ENCODE peak calls at places on chromosomes 16 and 17, in five cellular contexts. A is fibroblast of mammary gland, M is GM12865, Q is esophagus squamous epithelium, E is heart right ventricle. Y is an unnamed sample.

GRCh38 chr17:49501496-49501895 is 6.4 kb downstream of the NGFR start:
- DNase-seq in M (no peak), Q (no peak), E (no peak), A (no peak), Y (no peak)

GRCh38 chr16:68782198-68783174 is 45.4 kb downstream of the CDH1 start:
- DNase-seq in Q (no peak), M (peak; percentile 94), E (no peak), A (no peak), Y (no peak)

GRCh38 chr16:24858219-24859041 is 12.7 kb downstream of the SLC5A11 start:
- DNase-seq in E (peak; percentile 41), Q (no peak), M (peak; percentile 46), A (peak; percentile 52), Y (peak; percentile 54)

GRCh38 chr16:4591191-4591590 is 23.5 kb downstream of the UBALD1 start:
- DNase-seq in M (no peak), E (no peak), Q (no peak), A (no peak), Y (no peak)

GRCh38 chr17:28317965-28318758 is 838 bp upstream of the TMEM97 start:
- DNase-seq in M (peak; percentile 20), E (no peak), A (no peak), Q (no peak), Y (no peak)

GRCh38 chr16:73058221-73058615 is 10.3 kb upstream of the ZFHX3 start:
- DNase-seq in A (no peak), M (peak; percentile 70), Q (no peak), E (peak; percentile 63), Y (peak; percentile 53)

GRCh38 chr16:50747206-50747956 is 5.5 kb downstream of the CYLD start:
- DNase-seq in Q (no peak), E (no peak), M (peak; percentile 66), A (peak; percentile 27), Y (no peak)

GRCh38 chr16:9706217-9706616 is 476.0 kb downstream of the GRIN2A start:
- DNase-seq in M (no peak), Q (no peak), A (peak; percentile 0), E (no peak), Y (no peak)

GRCh38 chr16:75099738-75100615 is 16.6 kb downstream of the LDHD start:
- DNase-seq in Q (no peak), A (no peak), E (peak; percentile 55), M (peak; percentile 61), Y (no peak)

GRCh38 chr16:4293822-4294457 is 21.1 kb upstream of the TFAP4 start:
- DNase-seq in E (peak; percentile 51), M (no peak), Q (no peak), A (peak; percentile 76), Y (peak; percentile 66)

GRCh38 chr17:81508639-81509047 is 4.0 kb downstream of the ACTG1 start:
- DNase-seq in A (peak; percentile 69), M (peak; percentile 82), E (no peak), Q (no peak), Y (no peak)

GRCh38 chr16:29702307-29702706 is 23.3 kb downstream of the QPRT start:
- DNase-seq in M (peak; percentile 75), Q (no peak), A (no peak), E (no peak), Y (no peak)

GRCh38 chr17:60087882-60088669 is 9.4 kb upstream of the HEATR6 start:
- DNase-seq in M (no peak), E (no peak), Q (no peak), A (peak; percentile 50), Y (no peak)

GRCh38 chr17:58313815-58314705 is 14.5 kb downstream of the TSPOAP1 start:
- DNase-seq in A (no peak), Q (no peak), E (no peak), M (no peak), Y (no peak)

GRCh38 chr17:77266213-77266612 is 125.4 kb downstream of the SEC14L1 start:
- DNase-seq in E (no peak), Q (no peak), M (no peak), A (no peak), Y (no peak)

GRCh38 chr17:77271421-77271820 is 130.7 kb downstream of the SEC14L1 start:
- DNase-seq in E (no peak), Q (no peak), M (no peak), A (no peak), Y (no peak)

GRCh38 chr17:77269696-77270681 is 129.2 kb downstream of the SEC14L1 start:
- DNase-seq in A (no peak), M (no peak), E (no peak), Q (no peak), Y (no peak)

GRCh38 chr17:77264617-77265230 is 124.0 kb downstream of the SEC14L1 start:
- DNase-seq in Q (no peak), M (no peak), E (no peak), A (no peak), Y (no peak)

DNA sequence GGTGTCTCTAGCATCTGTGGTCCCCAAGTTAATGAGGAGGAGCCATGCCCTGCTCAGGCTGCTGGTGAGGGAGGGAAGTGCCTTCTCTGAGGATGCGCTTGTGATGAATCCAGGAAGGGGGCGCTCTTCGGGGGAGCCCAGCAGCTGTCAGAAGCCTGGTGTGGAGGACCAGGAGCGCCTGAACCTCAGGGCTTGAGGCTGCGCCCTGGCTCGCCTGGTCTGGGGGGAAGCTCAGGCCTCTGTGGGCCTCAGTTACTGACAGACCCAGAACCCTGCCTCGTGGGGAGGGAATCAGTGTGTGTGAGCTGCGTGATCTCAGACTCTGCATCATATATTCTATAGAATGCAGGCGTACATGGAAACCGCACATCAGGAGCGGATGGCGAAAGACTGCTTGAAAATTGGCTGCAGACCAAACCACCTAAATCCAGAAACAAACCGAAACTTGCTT is 126.1 kb downstream of the SEC14L1 start:
- DNase-seq in Q (no peak), A (no peak), M (no peak), E (no peak), Y (no peak)
- TF ChIP-seq CTCF in Q (no peak), A (peak; percentile 25), M (peak; percentile 4), E (no peak), Y (no peak)

GRCh38 chr17:17780941-17781590 is 55.7 kb downstream of the SREBF1 start:
- DNase-seq in Q (no peak), M (no peak), A (peak; percentile 49), E (no peak), Y (no peak)
- TF ChIP-seq CTCF in Q (no peak), M (no peak), A (peak; percentile 31), E (no peak), Y (peak; percentile 10)

GRCh38 chr16:86251682-86252081 is 258.6 kb upstream of the FOXF1 start:
- DNase-seq in E (no peak), M (no peak), Q (no peak), A (no peak), Y (no peak)

GRCh38 chr16:86256995-86257394 is 253.3 kb upstream of the FOXF1 start:
- DNase-seq in Q (no peak), M (no peak), A (no peak), E (no peak), Y (no peak)

GRCh38 chr16:86249631-86250030 is 260.7 kb upstream of the FOXF1 start:
- DNase-seq in A (no peak), Q (no peak), M (no peak), E (no peak), Y (no peak)

GRCh38 chr16:86248325-86248905 is 261.9 kb upstream of the FOXF1 start:
- DNase-seq in A (no peak), E (no peak), Q (no peak), M (no peak), Y (no peak)

DNA sequence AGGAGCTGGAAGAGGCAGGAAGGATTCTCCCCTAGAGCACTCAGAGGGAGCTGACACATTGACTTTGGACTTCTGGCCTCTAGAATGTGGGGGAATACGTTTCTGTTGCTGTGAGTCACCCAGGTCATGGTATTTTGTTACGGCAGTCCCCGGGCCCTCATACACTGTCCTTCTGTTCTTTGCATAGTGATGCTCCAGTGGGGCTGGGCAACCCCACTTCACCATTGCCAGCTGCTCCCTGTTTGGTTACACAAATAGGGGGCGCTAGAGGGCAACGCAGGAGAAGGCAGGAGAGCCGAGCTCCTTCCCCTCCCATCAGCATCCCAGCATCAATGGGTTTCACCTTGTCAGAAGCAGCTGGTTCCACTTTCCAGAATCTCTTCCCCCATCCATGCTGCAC is 257.7 kb upstream of the FOXF1 start:
- DNase-seq in E (no peak), Q (no peak), A (peak; percentile 43), M (peak; percentile 9), Y (no peak)
- TF ChIP-seq CTCF in E (peak; percentile 7), Q (peak; percentile 26), A (peak; percentile 64), M (peak; percentile 31), Y (no peak)

GRCh38 chr17:9810100-9810949 is 11.6 kb downstream of the GSG1L2 start:
- DNase-seq in A (no peak), M (no peak), E (no peak), Q (no peak), Y (no peak)

GRCh38 chr17:9809409-9809808 is 12.5 kb downstream of the GSG1L2 start:
- DNase-seq in Q (no peak), M (no peak), A (no peak), E (no peak), Y (no peak)

GRCh38 chr17:9813166-9813565 is 8.7 kb downstream of the GSG1L2 start:
- DNase-seq in E (no peak), A (no peak), Q (no peak), M (no peak), Y (no peak)

GRCh38 chr17:9811537-9811936 is 10.3 kb downstream of the GSG1L2 start:
- DNase-seq in E (no peak), Q (no peak), M (no peak), A (no peak), Y (no peak)

DNA sequence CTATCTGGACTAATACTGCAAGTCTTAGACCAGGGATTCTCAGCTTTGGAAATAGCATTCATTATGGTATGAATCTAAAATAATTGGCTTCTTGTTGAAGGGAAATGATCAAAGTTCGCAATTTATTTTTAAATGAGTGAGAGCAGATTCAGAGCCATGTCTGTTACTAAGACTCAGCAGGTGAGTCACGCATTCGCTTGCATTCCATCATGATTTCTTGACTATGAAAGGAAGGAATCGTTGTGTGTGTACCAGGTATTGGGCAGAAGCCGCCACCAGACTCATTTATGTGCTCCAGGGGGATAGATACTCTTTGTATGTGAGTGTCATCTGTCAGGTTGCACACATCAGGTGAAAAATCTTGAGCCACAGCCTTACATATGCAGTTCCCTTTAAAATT is 10.8 kb downstream of the GSG1L2 start:
- DNase-seq in M (no peak), A (no peak), E (no peak), Q (no peak), Y (no peak)
- TF ChIP-seq CTCF in M (no peak), A (no peak), E (no peak), Q (no peak), Y (no peak)

DNA sequence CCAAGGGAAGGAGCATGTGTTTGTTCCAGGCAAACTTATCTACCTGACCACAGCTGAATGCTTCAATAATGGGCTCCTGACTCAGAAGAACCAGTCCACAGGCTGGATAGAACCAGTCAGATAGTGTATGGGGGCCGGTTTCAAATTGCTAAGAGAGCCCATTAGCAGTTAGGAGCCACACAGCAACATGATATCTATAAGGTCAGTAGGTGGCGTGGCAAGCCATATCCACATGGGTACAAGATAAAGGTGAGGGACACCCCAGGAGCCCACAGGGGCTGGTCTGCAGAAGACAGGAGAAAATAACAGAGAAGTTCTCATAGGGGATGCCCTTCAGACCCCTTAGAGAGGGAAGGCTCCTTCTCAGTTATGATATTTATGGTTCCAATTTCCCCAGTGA is 31.6 kb upstream of the CDRT15 start:
- DNase-seq in Q (no peak), E (no peak), M (no peak), A (peak; percentile 6), Y (no peak)
- TF ChIP-seq CTCF in Q (no peak), E (no peak), M (no peak), A (peak; percentile 4), Y (no peak)

Y was measured in adrenal gland.